ENCODE peak calls at places on chromosomes 16 and 17, in five cellular contexts. H is neuronal stem cell, J is IMR-90, W is endothelial cell of umbilical vein, B is neural progenitor cell. Q is an unnamed sample.

GRCh38 chr17:40779181-40779909 is 3.0 kb downstream of the KRT27 start:
- DNase-seq in H (no peak), J (no peak), W (no peak), B (no peak), Q (peak; percentile 25)

GRCh38 chr16:50916040-50916439 is 174.2 kb downstream of the CYLD start:
- DNase-seq in H (no peak), J (no peak), W (no peak), B (no peak), Q (no peak)

GRCh38 chr17:18999911-19000310 is 4.7 kb downstream of the FAM83G start:
- DNase-seq in H (no peak), J (no peak), W (no peak), B (no peak), Q (no peak)

GRCh38 chr17:7111784-7112526 is 2.7 kb downstream of the ASGR2 start:
- DNase-seq in H (no peak), J (no peak), W (no peak), B (no peak), Q (no peak)

GRCh38 chr17:27778193-27778592 is 22.1 kb downstream of the NOS2 start:
- DNase-seq in H (no peak), J (peak; percentile 25), W (no peak), B (no peak), Q (peak; percentile 10)

GRCh38 chr16:2468142-2468724 is 2.9 kb upstream of the NTN3 start:
- DNase-seq in H (no peak), J (peak; percentile 11), W (peak; percentile 14), B (peak; percentile 62), Q (peak; percentile 35)

GRCh38 chr17:75250009-75250471 is 11.4 kb downstream of the GGA3 start:
- DNase-seq in H (no peak), J (peak; percentile 18), W (peak; percentile 85), B (no peak), Q (peak; percentile 61)

GRCh38 chr17:10083864-10084263 is 114.5 kb downstream of the GAS7 start:
- DNase-seq in H (no peak), J (no peak), W (no peak), B (no peak), Q (no peak)

GRCh38 chr16:77574867-77575619 is 140.2 kb upstream of the ADAMTS18 start:
- DNase-seq in H (no peak), J (no peak), W (peak; percentile 98), B (no peak), Q (no peak)

GRCh38 chr17:81537343-81537855 is 9.2 kb downstream of the FSCN2 start:
- DNase-seq in H (no peak), J (no peak), W (no peak), B (peak; percentile 70), Q (peak; percentile 42)

GRCh38 chr16:16120382-16121184 is 102.7 kb downstream of the ABCC6 start:
- DNase-seq in H (no peak), J (peak; percentile 22), W (peak; percentile 98), B (no peak), Q (no peak)

GRCh38 chr16:77853125-77853524 is 64.8 kb downstream of the VAT1L start:
- DNase-seq in H (no peak), J (no peak), W (no peak), B (no peak), Q (no peak)

GRCh38 chr17:40358323-40359038 is 6.1 kb downstream of the GJD3 start:
- DNase-seq in H (peak; percentile 87), J (peak; percentile 80), W (peak; percentile 84), B (peak; percentile 91), Q (peak; percentile 83)

GRCh38 chr16:21656795-21657768 is 4.7 kb upstream of the IGSF6 start:
- DNase-seq in H (peak; percentile 55), J (peak; percentile 67), W (peak; percentile 63), B (peak; percentile 78), Q (peak; percentile 24)

GRCh38 chr17:53033297-53033696 is 789.4 kb upstream of the KIF2B start:
- DNase-seq in H (no peak), J (no peak), W (no peak), B (no peak), Q (no peak)

GRCh38 chr16:31416371-31416770 is 11.8 kb downstream of the COX6A2 start:
- DNase-seq in H (no peak), J (no peak), W (no peak), B (no peak), Q (no peak)

GRCh38 chr16:85350146-85350728 is 238.0 kb upstream of the CIBAR2 start:
- DNase-seq in H (no peak), J (no peak), W (no peak), B (no peak), Q (no peak)

GRCh38 chr17:17713839-17714238 is 32.6 kb downstream of the RAI1 start:
- DNase-seq in H (no peak), J (peak; percentile 55), W (no peak), B (no peak), Q (no peak)

GRCh38 chr16:8863594-8864424 is 5.0 kb downstream of the CARHSP1 start:
- DNase-seq in H (no peak), J (no peak), W (no peak), B (peak; percentile 23), Q (no peak)

GRCh38 chr17:73644145-73645049 is at the start of gene SDK2:
- DNase-seq in H (peak; percentile 33), J (no peak), W (no peak), B (peak; percentile 61), Q (no peak)

GRCh38 chr17:74239169-74239568 is 25.8 kb downstream of the TTYH2 start:
- DNase-seq in H (no peak), J (no peak), W (no peak), B (no peak), Q (no peak)

GRCh38 chr17:83137523-83137922 is 58.1 kb downstream of the METRNL start:
- DNase-seq in H (no peak), J (no peak), W (no peak), B (no peak), Q (no peak)

GRCh38 chr17:58329035-58329807 is 626 bp upstream of the TSPOAP1 start:
- DNase-seq in H (no peak), J (no peak), W (no peak), B (peak; percentile 46), Q (no peak)

GRCh38 chr17:5184284-5184683 is 7.4 kb downstream of the ZNF594 start:
- DNase-seq in H (no peak), J (no peak), W (no peak), B (no peak), Q (no peak)
- H3K9me3 ChIP-seq in H (peaks cover 99% of the 10 kb centered on the region), J (peaks cover 75% of the 10 kb centered on the region), W (peaks cover 31% of the 10 kb centered on the region), B (peaks cover 98% of the 10 kb centered on the region), Q (peaks cover 76% of the 10 kb centered on the region)

DNA sequence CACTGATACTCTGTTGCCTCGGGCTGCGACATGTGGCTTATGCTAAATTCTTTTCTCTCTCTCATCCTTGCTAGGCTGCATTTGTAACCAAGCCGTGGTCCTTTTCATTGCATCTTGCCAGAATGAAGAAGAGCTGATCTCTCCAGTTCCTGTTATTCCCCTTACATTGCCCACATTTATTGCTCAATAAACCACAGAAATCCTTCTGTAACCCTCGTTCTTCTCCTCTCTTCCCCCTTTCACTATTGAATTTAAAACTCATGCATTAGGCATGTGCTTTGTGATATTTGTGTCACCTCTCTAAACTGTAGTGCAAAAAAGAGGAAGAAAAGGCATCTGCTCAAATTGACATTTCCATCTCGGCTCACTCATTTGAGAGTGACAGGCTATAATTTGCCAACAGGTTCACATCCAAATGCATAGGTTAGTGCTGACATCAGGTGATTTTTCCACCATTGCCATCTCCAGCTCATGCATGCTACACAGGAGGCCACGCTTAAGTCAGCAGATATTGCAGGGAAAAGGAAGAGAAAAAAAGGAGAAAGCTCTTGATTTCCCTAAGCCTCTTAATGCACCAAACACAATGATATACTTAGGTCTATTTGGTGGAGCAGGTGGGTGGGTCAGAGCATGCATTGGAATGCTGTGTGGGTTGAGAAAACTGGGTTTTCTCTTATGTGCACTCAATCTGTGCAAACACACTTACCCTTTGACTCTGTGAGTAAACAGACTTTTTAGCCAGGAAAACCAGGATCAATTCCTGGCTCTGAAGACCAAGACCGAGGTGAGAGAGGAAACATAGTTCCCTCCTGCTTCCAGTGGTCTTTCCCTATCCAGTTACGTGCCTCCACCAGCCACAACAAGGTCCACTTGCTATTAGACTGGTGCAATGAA is 642.7 kb downstream of the HS3ST4 start:
- DNase-seq in H (no peak), J (no peak), W (no peak), B (peak; percentile 18), Q (no peak)
- H2AFZ ChIP-seq in H (no peak overlapping the region), J (no peak overlapping the region), W (no peak overlapping the region), B (no peak overlapping the region), Q (no peak overlapping the region)

GRCh38 chr17:77690271-77691161 is 268.0 kb upstream of the TNRC6C start:
- DNase-seq in H (no peak), J (no peak), W (no peak), B (no peak), Q (no peak)

GRCh38 chr17:77693301-77693700 is 265.2 kb upstream of the TNRC6C start:
- DNase-seq in H (no peak), J (no peak), W (no peak), B (no peak), Q (no peak)

GRCh38 chr17:77692571-77693161 is 265.8 kb upstream of the TNRC6C start:
- DNase-seq in H (no peak), J (peak; percentile 9), W (no peak), B (no peak), Q (no peak)

GRCh38 chr17:77693776-77694175 is 264.7 kb upstream of the TNRC6C start:
- DNase-seq in H (no peak), J (no peak), W (no peak), B (no peak), Q (no peak)

GRCh38 chr17:77691216-77692085 is 267.1 kb upstream of the TNRC6C start:
- DNase-seq in H (no peak), J (no peak), W (no peak), B (no peak), Q (no peak)
- H3K4me3 ChIP-seq in H (peak overlapping the region; percentile 21), J (no peak overlapping the region), W (no peak overlapping the region), B (no peak overlapping the region), Q (no peak overlapping the region)

GRCh38 chr16:71448274-71448866 is 6.5 kb upstream of the TLE7 start:
- DNase-seq in H (no peak), J (no peak), W (no peak), B (no peak), Q (no peak)
- H3K9me3 ChIP-seq in H (peaks cover 86% of the 10 kb centered on the region), J (peaks cover 78% of the 10 kb centered on the region), W (peaks cover 17% of the 10 kb centered on the region), B (peaks cover 37% of the 10 kb centered on the region), Q (peaks cover 54% of the 10 kb centered on the region)

DNA sequence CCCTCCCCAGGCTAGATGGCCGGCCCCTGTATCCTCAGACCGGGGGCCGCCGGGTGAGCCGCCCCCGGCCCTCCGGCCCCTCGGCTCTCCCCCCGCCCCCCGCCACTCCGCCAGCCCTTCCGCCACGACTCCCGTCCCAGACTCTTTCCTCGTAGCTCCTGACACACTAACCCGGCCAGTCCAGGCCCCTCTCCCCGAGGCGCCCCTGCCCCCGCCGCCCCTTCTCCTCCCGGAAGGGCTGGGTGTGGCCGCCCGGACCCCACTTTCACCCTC is 5.6 kb upstream of the TLCD2 start:
- DNase-seq in H (no peak), J (no peak), W (no peak), B (no peak), Q (no peak)
- H2AFZ ChIP-seq in H (peak overlapping the region; percentile 82), J (peak overlapping the region; percentile 75), W (no peak overlapping the region), B (no peak overlapping the region), Q (no peak overlapping the region)

Q was measured in PC-9.